ENCODE peak calls at places on chromosome 18, in six cellular contexts. One of them, this sample, is unnamed.
A peak's percentile ranks its signal among the peaks of the same experiment; 100 is the strongest.

GRCh38 chr18:22694954-22695353 is 238.2 kb upstream of the RBBP8 start:
- DNase-seq in hippocampal formation: no peak
- DNase-seq in fibroblast of the conjunctiva: peak; percentile 68
- DNase-seq in progenitor cell of endocrine pancreas: no peak
- DNase-seq in immature natural killer cell: no peak
- DNase-seq in HCEC 1CT: peak; percentile 99
- DNase-seq in this sample: no peak

GRCh38 chr18:36589857-36590543 is 238.8 kb downstream of the TPGS2 start:
- DNase-seq in hippocampal formation: no peak
- DNase-seq in HCEC 1CT: peak; percentile 37
- DNase-seq in progenitor cell of endocrine pancreas: no peak
- DNase-seq in immature natural killer cell: no peak
- DNase-seq in fibroblast of the conjunctiva: no peak
- DNase-seq in this sample: no peak

GRCh38 chr18:25066536-25066935 is 285.4 kb downstream of the ZNF521 start:
- DNase-seq in fibroblast of the conjunctiva: no peak
- DNase-seq in immature natural killer cell: no peak
- DNase-seq in progenitor cell of endocrine pancreas: no peak
- DNase-seq in HCEC 1CT: no peak
- DNase-seq in hippocampal formation: no peak
- DNase-seq in this sample: no peak

GRCh38 chr18:69948919-69949537 is 1.4 kb upstream of the CD226 start:
- DNase-seq in HCEC 1CT: no peak
- DNase-seq in immature natural killer cell: peak; percentile 64
- DNase-seq in progenitor cell of endocrine pancreas: no peak
- DNase-seq in hippocampal formation: no peak
- DNase-seq in fibroblast of the conjunctiva: no peak
- DNase-seq in this sample: no peak

GRCh38 chr18:49839012-49839411 is 25.7 kb upstream of the ACAA2 start:
- DNase-seq in progenitor cell of endocrine pancreas: no peak
- DNase-seq in hippocampal formation: no peak
- DNase-seq in HCEC 1CT: peak; percentile 58
- DNase-seq in fibroblast of the conjunctiva: no peak
- DNase-seq in immature natural killer cell: no peak
- DNase-seq in this sample: no peak

GRCh38 chr18:73945130-73945792 is 202.4 kb downstream of the FBXO15 start:
- DNase-seq in progenitor cell of endocrine pancreas: no peak
- DNase-seq in fibroblast of the conjunctiva: no peak
- DNase-seq in immature natural killer cell: no peak
- DNase-seq in hippocampal formation: no peak
- DNase-seq in HCEC 1CT: no peak
- DNase-seq in this sample: no peak

GRCh38 chr18:21163647-21164625 is 52.3 kb upstream of the ROCK1 start:
- DNase-seq in HCEC 1CT: peak; percentile 96
- DNase-seq in progenitor cell of endocrine pancreas: no peak
- DNase-seq in hippocampal formation: no peak
- DNase-seq in immature natural killer cell: no peak
- DNase-seq in fibroblast of the conjunctiva: peak; percentile 68
- DNase-seq in this sample: no peak

GRCh38 chr18:65750421-65751144 is at the start of gene CDH7:
- DNase-seq in immature natural killer cell: no peak
- DNase-seq in fibroblast of the conjunctiva: no peak
- DNase-seq in hippocampal formation: no peak
- DNase-seq in HCEC 1CT: no peak
- DNase-seq in progenitor cell of endocrine pancreas: peak; percentile 61
- DNase-seq in this sample: peak; percentile 2

GRCh38 chr18:61893304-61893970 is 630 bp upstream of the RNF152 start:
- DNase-seq in fibroblast of the conjunctiva: no peak
- DNase-seq in progenitor cell of endocrine pancreas: peak; percentile 62
- DNase-seq in HCEC 1CT: peak; percentile 37
- DNase-seq in hippocampal formation: no peak
- DNase-seq in immature natural killer cell: peak; percentile 26
- DNase-seq in this sample: peak; percentile 9

GRCh38 chr18:62288669-62289016 is 36.5 kb upstream of the TNFRSF11A start:
- DNase-seq in HCEC 1CT: no peak
- DNase-seq in immature natural killer cell: no peak
- DNase-seq in hippocampal formation: peak; percentile 14
- DNase-seq in progenitor cell of endocrine pancreas: no peak
- DNase-seq in fibroblast of the conjunctiva: no peak
- DNase-seq in this sample: peak; percentile 60

GRCh38 chr18:57397440-57397839 is 37.7 kb upstream of the ONECUT2 start:
- DNase-seq in fibroblast of the conjunctiva: no peak
- DNase-seq in hippocampal formation: no peak
- DNase-seq in HCEC 1CT: peak; percentile 78
- DNase-seq in immature natural killer cell: no peak
- DNase-seq in progenitor cell of endocrine pancreas: no peak
- DNase-seq in this sample: no peak

GRCh38 chr18:79720359-79720733 is 40.7 kb downstream of the CTDP1 start:
- DNase-seq in hippocampal formation: no peak
- DNase-seq in fibroblast of the conjunctiva: no peak
- DNase-seq in HCEC 1CT: no peak
- DNase-seq in immature natural killer cell: no peak
- DNase-seq in progenitor cell of endocrine pancreas: no peak
- DNase-seq in this sample: no peak

GRCh38 chr18:8366656-8367055 is 242.6 kb upstream of the RAB12 start:
- DNase-seq in HCEC 1CT: no peak
- DNase-seq in hippocampal formation: no peak
- DNase-seq in immature natural killer cell: no peak
- DNase-seq in progenitor cell of endocrine pancreas: no peak
- DNase-seq in fibroblast of the conjunctiva: no peak
- DNase-seq in this sample: no peak

GRCh38 chr18:45248240-45248903 is 366.9 kb upstream of the SLC14A2 start:
- DNase-seq in immature natural killer cell: no peak
- DNase-seq in HCEC 1CT: no peak
- DNase-seq in fibroblast of the conjunctiva: no peak
- DNase-seq in progenitor cell of endocrine pancreas: no peak
- DNase-seq in hippocampal formation: peak; percentile 15
- DNase-seq in this sample: no peak

GRCh38 chr18:54828986-54829385 is 709 bp downstream of the RAB27B start:
- DNase-seq in hippocampal formation: no peak
- DNase-seq in fibroblast of the conjunctiva: no peak
- DNase-seq in progenitor cell of endocrine pancreas: no peak
- DNase-seq in HCEC 1CT: peak; percentile 30
- DNase-seq in immature natural killer cell: peak; percentile 44
- DNase-seq in this sample: no peak

GRCh38 chr18:49023281-49023937 is 72.6 kb upstream of the SMAD7 start:
- DNase-seq in fibroblast of the conjunctiva: no peak
- DNase-seq in hippocampal formation: no peak
- DNase-seq in HCEC 1CT: no peak
- DNase-seq in progenitor cell of endocrine pancreas: no peak
- DNase-seq in immature natural killer cell: no peak
- DNase-seq in this sample: peak; percentile 69

GRCh38 chr18:74806700-74807416 is 209.2 kb downstream of the ZNF407 start:
- DNase-seq in HCEC 1CT: peak; percentile 94
- DNase-seq in hippocampal formation: no peak
- DNase-seq in fibroblast of the conjunctiva: no peak
- DNase-seq in progenitor cell of endocrine pancreas: no peak
- DNase-seq in immature natural killer cell: no peak
- DNase-seq in this sample: peak; percentile 23

GRCh38 chr18:11889284-11889683 is 18.8 kb downstream of the MPPE1 start:
- DNase-seq in HCEC 1CT: no peak
- DNase-seq in hippocampal formation: no peak
- DNase-seq in immature natural killer cell: no peak
- DNase-seq in fibroblast of the conjunctiva: no peak
- DNase-seq in progenitor cell of endocrine pancreas: no peak
- DNase-seq in this sample: no peak

GRCh38 chr18:39564716-39565115 is 1999.1 kb upstream of the CELF4 start:
- DNase-seq in immature natural killer cell: no peak
- DNase-seq in HCEC 1CT: no peak
- DNase-seq in fibroblast of the conjunctiva: no peak
- DNase-seq in progenitor cell of endocrine pancreas: no peak
- DNase-seq in hippocampal formation: no peak
- DNase-seq in this sample: no peak

GRCh38 chr18:25223899-25224607 is 127.9 kb downstream of the ZNF521 start:
- DNase-seq in HCEC 1CT: no peak
- DNase-seq in fibroblast of the conjunctiva: no peak
- DNase-seq in hippocampal formation: no peak
- DNase-seq in immature natural killer cell: no peak
- DNase-seq in progenitor cell of endocrine pancreas: no peak
- DNase-seq in this sample: no peak

GRCh38 chr18:34704823-34705222 is 5.3 kb upstream of the DTNA start:
- DNase-seq in hippocampal formation: no peak
- DNase-seq in immature natural killer cell: no peak
- DNase-seq in fibroblast of the conjunctiva: no peak
- DNase-seq in progenitor cell of endocrine pancreas: no peak
- DNase-seq in HCEC 1CT: no peak
- DNase-seq in this sample: no peak

GRCh38 chr18:37608876-37609275 is 43.3 kb upstream of the CELF4 start:
- DNase-seq in hippocampal formation: no peak
- DNase-seq in fibroblast of the conjunctiva: no peak
- DNase-seq in immature natural killer cell: no peak
- DNase-seq in progenitor cell of endocrine pancreas: no peak
- DNase-seq in HCEC 1CT: no peak
- DNase-seq in this sample: no peak

GRCh38 chr18:72206814-72207213 is 337.3 kb downstream of the CBLN2 start:
- DNase-seq in immature natural killer cell: no peak
- DNase-seq in fibroblast of the conjunctiva: no peak
- DNase-seq in hippocampal formation: no peak
- DNase-seq in progenitor cell of endocrine pancreas: no peak
- DNase-seq in HCEC 1CT: no peak
- DNase-seq in this sample: no peak

GRCh38 chr18:3248062-3248669 is 565 bp downstream of the MYL12A start:
- DNase-seq in progenitor cell of endocrine pancreas: no peak
- DNase-seq in immature natural killer cell: no peak
- DNase-seq in hippocampal formation: no peak
- DNase-seq in HCEC 1CT: no peak
- DNase-seq in fibroblast of the conjunctiva: no peak
- DNase-seq in this sample: no peak

GRCh38 chr18:71995895-71996443 is 548.2 kb downstream of the CBLN2 start:
- DNase-seq in fibroblast of the conjunctiva: no peak
- DNase-seq in immature natural killer cell: no peak
- DNase-seq in HCEC 1CT: no peak
- DNase-seq in progenitor cell of endocrine pancreas: no peak
- DNase-seq in hippocampal formation: no peak
- DNase-seq in this sample: no peak

GRCh38 chr18:24368749-24369148 is 28.9 kb downstream of the OSBPL1A start:
- DNase-seq in immature natural killer cell: no peak
- DNase-seq in fibroblast of the conjunctiva: no peak
- DNase-seq in hippocampal formation: no peak
- DNase-seq in HCEC 1CT: no peak
- DNase-seq in progenitor cell of endocrine pancreas: no peak
- DNase-seq in this sample: no peak

GRCh38 chr18:46226461-46226860 is 122.3 kb downstream of the HAUS1 start:
- DNase-seq in HCEC 1CT: peak; percentile 3
- DNase-seq in immature natural killer cell: no peak
- DNase-seq in fibroblast of the conjunctiva: no peak
- DNase-seq in hippocampal formation: no peak
- DNase-seq in progenitor cell of endocrine pancreas: no peak
- DNase-seq in this sample: no peak

GRCh38 chr18:48342125-48342524 is 67.1 kb downstream of the ZBTB7C start:
- DNase-seq in hippocampal formation: peak; percentile 18
- DNase-seq in HCEC 1CT: no peak
- DNase-seq in fibroblast of the conjunctiva: no peak
- DNase-seq in immature natural killer cell: no peak
- DNase-seq in progenitor cell of endocrine pancreas: no peak
- DNase-seq in this sample: no peak

GRCh38 chr18:56108486-56109367 is 520.7 kb upstream of the TCF4 start:
- DNase-seq in immature natural killer cell: no peak
- DNase-seq in fibroblast of the conjunctiva: no peak
- DNase-seq in HCEC 1CT: no peak
- DNase-seq in progenitor cell of endocrine pancreas: no peak
- DNase-seq in hippocampal formation: no peak
- DNase-seq in this sample: no peak

GRCh38 chr18:42578781-42579180 is 536.7 kb downstream of the RIT2 start:
- DNase-seq in fibroblast of the conjunctiva: no peak
- DNase-seq in hippocampal formation: no peak
- DNase-seq in HCEC 1CT: no peak
- DNase-seq in immature natural killer cell: no peak
- DNase-seq in progenitor cell of endocrine pancreas: no peak
- DNase-seq in this sample: no peak